ENCODE peak calls at places on chromosomes 12 and 14, in five cellular contexts. One of them, this sample, is unnamed.

GRCh38 chr12:26271024-26271423 is 75.7 kb downstream of the SSPN start:
- DNase-seq in ovary: no peak
- DNase-seq in transverse colon: no peak
- DNase-seq in AG09309: no peak
- DNase-seq in choroid plexus epithelial cell: peak; percentile 71
- DNase-seq in this sample: no peak

GRCh38 chr12:115857160-115857920 is 420.2 kb downstream of the MED13L start:
- DNase-seq in ovary: no peak
- DNase-seq in transverse colon: no peak
- DNase-seq in AG09309: no peak
- DNase-seq in choroid plexus epithelial cell: no peak
- DNase-seq in this sample: no peak

GRCh38 chr12:130247634-130248237 is 85.5 kb downstream of the FZD10 start:
- DNase-seq in ovary: no peak
- DNase-seq in transverse colon: no peak
- DNase-seq in AG09309: no peak
- DNase-seq in choroid plexus epithelial cell: no peak
- DNase-seq in this sample: no peak

GRCh38 chr12:7989827-7990491 is 42.6 kb upstream of the FOXJ2 start:
- DNase-seq in ovary: no peak
- DNase-seq in transverse colon: peak; percentile 21
- DNase-seq in AG09309: no peak
- DNase-seq in choroid plexus epithelial cell: no peak
- DNase-seq in this sample: no peak

GRCh38 chr14:82694820-82695219 is 1161.2 kb upstream of the SEL1L start:
- DNase-seq in ovary: no peak
- DNase-seq in transverse colon: no peak
- DNase-seq in AG09309: no peak
- DNase-seq in choroid plexus epithelial cell: no peak
- DNase-seq in this sample: no peak

GRCh38 chr12:25284024-25284423 is 33.3 kb upstream of the KRAS start:
- DNase-seq in ovary: no peak
- DNase-seq in transverse colon: peak; percentile 19
- DNase-seq in AG09309: no peak
- DNase-seq in choroid plexus epithelial cell: no peak
- DNase-seq in this sample: peak; percentile 14

GRCh38 chr12:50103767-50104321 is at the start of gene GPD1:
- DNase-seq in ovary: peak; percentile 72
- DNase-seq in transverse colon: peak; percentile 81
- DNase-seq in AG09309: no peak
- DNase-seq in choroid plexus epithelial cell: peak; percentile 61
- DNase-seq in this sample: peak; percentile 62

GRCh38 chr12:25960176-25960575 is 1.7 kb downstream of the RASSF8 start:
- DNase-seq in ovary: peak; percentile 36
- DNase-seq in transverse colon: no peak
- DNase-seq in AG09309: no peak
- DNase-seq in choroid plexus epithelial cell: peak; percentile 47
- DNase-seq in this sample: peak; percentile 44

GRCh38 chr14:77910506-77910905 is 110.6 kb downstream of the ADCK1 start:
- DNase-seq in ovary: no peak
- DNase-seq in transverse colon: no peak
- DNase-seq in AG09309: no peak
- DNase-seq in choroid plexus epithelial cell: no peak
- DNase-seq in this sample: no peak

GRCh38 chr12:41531147-41531829 is 343.2 kb downstream of the PDZRN4 start:
- DNase-seq in ovary: peak; percentile 41
- DNase-seq in transverse colon: peak; percentile 48
- DNase-seq in AG09309: no peak
- DNase-seq in choroid plexus epithelial cell: no peak
- DNase-seq in this sample: no peak

GRCh38 chr12:109458086-109458485 is 19.0 kb downstream of the KCTD10 start:
- DNase-seq in ovary: no peak
- DNase-seq in transverse colon: no peak
- DNase-seq in AG09309: no peak
- DNase-seq in choroid plexus epithelial cell: peak; percentile 82
- DNase-seq in this sample: no peak

GRCh38 chr12:6352198-6353173 is 10.6 kb upstream of the TNFRSF1A start:
- DNase-seq in ovary: no peak
- DNase-seq in transverse colon: no peak
- DNase-seq in AG09309: no peak
- DNase-seq in choroid plexus epithelial cell: no peak
- DNase-seq in this sample: no peak

GRCh38 chr14:22535126-22535525 is 53.9 kb downstream of the DAD1 start:
- DNase-seq in ovary: no peak
- DNase-seq in transverse colon: no peak
- DNase-seq in AG09309: no peak
- DNase-seq in choroid plexus epithelial cell: no peak
- DNase-seq in this sample: no peak

GRCh38 chr12:41917827-41918445 is 226.7 kb downstream of the GXYLT1 start:
- DNase-seq in ovary: no peak
- DNase-seq in transverse colon: no peak
- DNase-seq in AG09309: no peak
- DNase-seq in choroid plexus epithelial cell: peak; percentile 44
- DNase-seq in this sample: no peak

GRCh38 chr14:105397350-105397931 is 897 bp upstream of the TEX22 start:
- DNase-seq in ovary: no peak
- DNase-seq in transverse colon: no peak
- DNase-seq in AG09309: no peak
- DNase-seq in choroid plexus epithelial cell: no peak
- DNase-seq in this sample: no peak

GRCh38 chr12:27866382-27867101 is 86.5 kb upstream of the MANSC4 start:
- DNase-seq in ovary: no peak
- DNase-seq in transverse colon: no peak
- DNase-seq in AG09309: no peak
- DNase-seq in choroid plexus epithelial cell: peak; percentile 68
- DNase-seq in this sample: peak; percentile 37

GRCh38 chr14:68735836-68736235 is 57.0 kb downstream of the ZFP36L1 start:
- DNase-seq in ovary: no peak
- DNase-seq in transverse colon: no peak
- DNase-seq in AG09309: no peak
- DNase-seq in choroid plexus epithelial cell: no peak
- DNase-seq in this sample: no peak

GRCh38 chr14:61561144-61561543 is 134.2 kb upstream of the HIF1A start:
- DNase-seq in ovary: no peak
- DNase-seq in transverse colon: no peak
- DNase-seq in AG09309: no peak
- DNase-seq in choroid plexus epithelial cell: peak; percentile 76
- DNase-seq in this sample: no peak

GRCh38 chr14:32635103-32635719 is 303.5 kb upstream of the NPAS3 start:
- DNase-seq in ovary: no peak
- DNase-seq in transverse colon: no peak
- DNase-seq in AG09309: peak; percentile 18
- DNase-seq in choroid plexus epithelial cell: peak; percentile 59
- DNase-seq in this sample: peak; percentile 35

GRCh38 chr14:73432124-73432523 is 26.2 kb downstream of the NUMB start:
- DNase-seq in ovary: no peak
- DNase-seq in transverse colon: no peak
- DNase-seq in AG09309: no peak
- DNase-seq in choroid plexus epithelial cell: no peak
- DNase-seq in this sample: no peak

GRCh38 chr14:73428354-73428824 is 30.0 kb downstream of the NUMB start:
- DNase-seq in ovary: no peak
- DNase-seq in transverse colon: no peak
- DNase-seq in AG09309: no peak
- DNase-seq in choroid plexus epithelial cell: peak; percentile 73
- DNase-seq in this sample: no peak

GRCh38 chr14:73424453-73424852 is 33.9 kb downstream of the NUMB start:
- DNase-seq in ovary: no peak
- DNase-seq in transverse colon: no peak
- DNase-seq in AG09309: no peak
- DNase-seq in choroid plexus epithelial cell: peak; percentile 51
- DNase-seq in this sample: no peak

GRCh38 chr14:73426877-73427276 is 31.5 kb downstream of the NUMB start:
- DNase-seq in ovary: no peak
- DNase-seq in transverse colon: no peak
- DNase-seq in AG09309: peak; percentile 31
- DNase-seq in choroid plexus epithelial cell: peak; percentile 84
- DNase-seq in this sample: no peak

DNA sequence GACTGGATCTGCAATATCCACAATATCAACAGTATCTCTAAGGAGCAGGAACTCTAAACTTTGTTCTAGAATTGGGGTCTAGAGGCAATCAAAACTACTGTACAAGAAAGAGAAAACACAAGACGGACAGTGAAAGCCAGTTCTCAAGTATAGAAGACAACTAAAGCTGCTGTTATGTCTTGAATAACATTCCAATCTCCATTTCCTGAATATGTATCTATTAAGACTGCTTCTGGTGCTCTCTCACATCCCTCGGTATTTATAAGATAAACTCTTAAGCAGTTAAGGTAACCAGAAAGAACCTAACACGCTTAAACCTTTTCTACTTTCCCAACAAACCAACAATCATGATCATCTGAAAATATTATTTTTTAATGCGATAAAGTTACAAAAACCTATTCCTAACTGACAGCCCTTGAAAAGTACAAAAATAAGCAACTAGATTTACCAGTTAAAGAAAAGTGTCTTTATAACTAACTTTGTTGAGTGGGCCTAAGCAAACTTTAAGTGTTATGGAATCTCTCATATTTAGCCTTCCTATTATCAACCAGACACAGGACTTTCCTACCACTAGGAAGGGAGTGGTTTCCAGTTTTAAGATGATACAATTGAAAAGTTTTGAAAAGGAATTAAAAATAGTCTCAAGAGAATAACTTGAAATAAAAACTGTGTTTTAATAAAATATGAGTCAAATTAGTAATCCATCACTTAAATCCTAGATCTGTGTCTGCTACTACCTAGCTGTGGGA is 30.7 kb downstream of the NUMB start:
- DNase-seq in ovary: no peak
- DNase-seq in transverse colon: no peak
- DNase-seq in AG09309: no peak
- DNase-seq in choroid plexus epithelial cell: peak; percentile 51
- DNase-seq in this sample: no peak
- H3K4me3 ChIP-seq in ovary: no peak overlapping the region
- H3K4me3 ChIP-seq in transverse colon: no peak overlapping the region
- H3K4me3 ChIP-seq in AG09309: no peak overlapping the region
- H3K4me3 ChIP-seq in choroid plexus epithelial cell: no peak overlapping the region
- H3K4me3 ChIP-seq in this sample: no peak overlapping the region

DNA sequence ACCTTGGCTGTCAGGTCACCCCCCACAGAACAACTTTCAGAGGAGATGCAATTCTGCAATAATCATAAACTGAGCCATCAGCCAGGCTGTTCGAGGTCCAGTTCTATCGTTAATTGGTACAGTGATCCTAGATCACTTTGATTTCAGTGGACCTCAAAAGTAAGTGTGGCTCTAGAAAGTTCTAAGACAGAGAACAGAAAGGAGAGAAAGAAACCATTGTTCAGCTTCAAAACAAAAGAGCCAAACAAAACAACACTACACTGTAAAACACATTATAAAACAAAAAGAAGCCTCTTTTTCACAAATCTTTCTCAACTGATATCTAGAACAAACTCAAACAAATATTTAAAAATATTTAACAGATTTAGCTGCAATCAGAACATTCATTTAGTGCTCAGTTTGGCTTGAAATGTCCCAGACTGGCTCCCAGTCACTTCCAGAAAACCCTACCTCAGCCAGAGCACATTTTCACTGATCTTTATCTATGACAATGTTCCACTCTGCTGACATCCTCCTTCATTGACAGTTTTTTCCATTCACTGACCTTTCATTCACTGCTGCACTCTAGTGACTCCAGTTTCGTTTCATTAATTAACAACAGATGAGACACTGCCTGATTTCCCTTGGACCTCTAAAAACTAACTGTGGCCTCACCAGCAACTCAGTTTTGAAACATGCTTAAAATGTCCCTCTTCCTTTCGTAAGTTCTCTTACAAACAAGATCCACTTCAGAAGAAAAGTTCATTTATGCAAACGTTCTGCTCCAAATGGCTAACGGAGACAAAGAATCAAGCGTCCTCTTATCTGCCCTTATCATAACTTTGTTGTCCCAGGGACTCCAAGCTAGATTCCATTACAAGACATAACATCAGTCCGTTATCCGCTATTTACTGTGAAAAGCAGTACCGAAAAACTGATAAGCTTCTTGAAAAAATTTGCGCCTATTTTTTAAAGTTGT is 56.8 kb downstream of the DUSP16 start:
- DNase-seq in ovary: no peak
- DNase-seq in transverse colon: no peak
- DNase-seq in AG09309: peak; percentile 58
- DNase-seq in choroid plexus epithelial cell: peak; percentile 70
- DNase-seq in this sample: no peak
- H3K4me3 ChIP-seq in ovary: peak overlapping the region; percentile 4
- H3K4me3 ChIP-seq in transverse colon: no peak overlapping the region
- H3K4me3 ChIP-seq in AG09309: no peak overlapping the region
- H3K4me3 ChIP-seq in choroid plexus epithelial cell: peak overlapping the region; percentile 22
- H3K4me3 ChIP-seq in this sample: no peak overlapping the region

GRCh38 chr14:37198273-37198598 is 499 bp downstream of the MIPOL1 start:
- DNase-seq in ovary: no peak
- DNase-seq in transverse colon: no peak
- DNase-seq in AG09309: no peak
- DNase-seq in choroid plexus epithelial cell: no peak
- DNase-seq in this sample: no peak
- H3K4me3 ChIP-seq in ovary: peak overlapping the region; percentile 50
- H3K4me3 ChIP-seq in transverse colon: peak overlapping the region; percentile 32
- H3K4me3 ChIP-seq in AG09309: peak overlapping the region; percentile 67
- H3K4me3 ChIP-seq in choroid plexus epithelial cell: peak overlapping the region; percentile 86
- H3K4me3 ChIP-seq in this sample: peak overlapping the region; percentile 70

DNA sequence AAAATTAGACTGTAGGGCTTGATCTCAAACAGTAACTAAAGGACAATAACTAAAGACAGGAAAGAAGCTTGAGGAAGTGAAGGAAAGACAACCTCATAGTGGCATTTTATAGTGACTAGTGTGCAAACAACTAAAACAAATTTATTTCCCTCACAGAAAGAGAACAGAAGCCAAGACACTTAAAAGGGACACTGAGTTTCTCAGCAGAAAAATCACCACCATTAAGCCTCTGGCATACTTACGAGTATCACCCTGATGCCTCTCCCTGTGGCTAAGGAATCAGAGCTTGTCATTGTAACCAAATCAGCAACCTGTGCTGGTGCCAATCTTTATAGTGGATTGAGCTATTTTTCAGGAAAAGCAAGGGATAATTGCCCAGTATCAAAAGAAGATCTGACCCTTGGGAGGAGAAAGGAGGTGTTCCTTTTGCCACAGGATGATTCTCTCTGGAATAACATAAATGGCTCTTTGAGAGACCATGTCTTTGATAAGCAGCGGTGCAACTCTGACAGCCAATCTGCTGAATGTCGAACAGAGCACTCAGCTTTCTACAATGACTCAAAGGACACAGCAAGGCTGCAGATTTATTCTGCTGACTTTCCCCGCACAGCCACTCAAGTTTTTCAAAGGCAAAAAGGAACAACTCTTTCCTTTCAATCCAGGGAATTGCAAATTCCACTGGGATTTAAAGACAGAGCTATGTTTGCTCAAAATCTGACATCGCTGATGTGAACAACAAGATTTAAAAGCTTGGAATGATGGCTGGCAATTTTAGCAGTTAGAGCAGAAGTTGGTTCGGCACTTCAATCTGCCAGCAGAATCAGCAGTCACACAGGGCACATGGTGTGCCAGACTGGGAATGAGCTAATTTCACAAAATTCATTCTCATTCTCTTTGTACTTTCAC is 34.6 kb downstream of the ATF7 start:
- DNase-seq in ovary: no peak
- DNase-seq in transverse colon: no peak
- DNase-seq in AG09309: no peak
- DNase-seq in choroid plexus epithelial cell: peak; percentile 24
- DNase-seq in this sample: no peak
- H3K4me3 ChIP-seq in ovary: no peak overlapping the region
- H3K4me3 ChIP-seq in transverse colon: no peak overlapping the region
- H3K4me3 ChIP-seq in AG09309: no peak overlapping the region
- H3K4me3 ChIP-seq in choroid plexus epithelial cell: no peak overlapping the region
- H3K4me3 ChIP-seq in this sample: no peak overlapping the region

GRCh38 chr14:103819503-103820307 is 27.7 kb downstream of the PPP1R13B start:
- DNase-seq in ovary: peak; percentile 82
- DNase-seq in transverse colon: peak; percentile 47
- DNase-seq in AG09309: no peak
- DNase-seq in choroid plexus epithelial cell: peak; percentile 24
- DNase-seq in this sample: peak; percentile 45
- H3K4me3 ChIP-seq in ovary: no peak overlapping the region
- H3K4me3 ChIP-seq in transverse colon: no peak overlapping the region
- H3K4me3 ChIP-seq in AG09309: no peak overlapping the region
- H3K4me3 ChIP-seq in choroid plexus epithelial cell: peak overlapping the region; percentile 26
- H3K4me3 ChIP-seq in this sample: no peak overlapping the region